ENCODE peak calls at places on chromosomes 11 and 22, in ten cellular contexts. One of them, this sample, is unnamed.
A peak's percentile ranks its signal among the peaks of the same experiment; 100 is the strongest.

GRCh38 chr11:75147875-75148263 is 3.0 kb upstream of the SLCO2B1 start:
- DNase-seq in aorta: peak; percentile 82
- DNase-seq in activated naive CD4-positive, alpha-beta T cell: no peak
- DNase-seq in KBM-7: peak; percentile 43
- DNase-seq in body of pancreas: no peak
- DNase-seq in Caki2: no peak
- DNase-seq in mammary epithelial cell: no peak
- DNase-seq in stimulated activated CD4-positive, alpha-beta T cell treated with anti-CD3 and anti-CD28 coated beads, Interleukin-15, amount 100 ng/mL, for 1 hour: no peak
- DNase-seq in cardiac fibroblast: no peak
- DNase-seq in SJSA1: no peak
- DNase-seq in this sample: no peak

GRCh38 chr11:74678591-74679512 is 52.4 kb downstream of the CHRDL2 start:
- DNase-seq in aorta: no peak
- DNase-seq in activated naive CD4-positive, alpha-beta T cell: no peak
- DNase-seq in KBM-7: no peak
- DNase-seq in body of pancreas: no peak
- DNase-seq in Caki2: no peak
- DNase-seq in mammary epithelial cell: no peak
- DNase-seq in stimulated activated CD4-positive, alpha-beta T cell treated with anti-CD3 and anti-CD28 coated beads, Interleukin-15, amount 100 ng/mL, for 1 hour: no peak
- DNase-seq in cardiac fibroblast: peak; percentile 70
- DNase-seq in SJSA1: no peak
- DNase-seq in this sample: peak; percentile 13

GRCh38 chr11:117143390-117143789 is 697 bp upstream of the PAFAH1B2 start:
- DNase-seq in aorta: peak; percentile 72
- DNase-seq in activated naive CD4-positive, alpha-beta T cell: no peak
- DNase-seq in KBM-7: peak; percentile 50
- DNase-seq in body of pancreas: peak; percentile 63
- DNase-seq in Caki2: peak; percentile 44
- DNase-seq in mammary epithelial cell: peak; percentile 41
- DNase-seq in stimulated activated CD4-positive, alpha-beta T cell treated with anti-CD3 and anti-CD28 coated beads, Interleukin-15, amount 100 ng/mL, for 1 hour: peak; percentile 5
- DNase-seq in cardiac fibroblast: peak; percentile 62
- DNase-seq in SJSA1: no peak
- DNase-seq in this sample: no peak

GRCh38 chr22:40418366-40419201 is 48.2 kb downstream of the SGSM3 start:
- DNase-seq in aorta: no peak
- DNase-seq in activated naive CD4-positive, alpha-beta T cell: no peak
- DNase-seq in KBM-7: no peak
- DNase-seq in body of pancreas: no peak
- DNase-seq in Caki2: no peak
- DNase-seq in mammary epithelial cell: no peak
- DNase-seq in stimulated activated CD4-positive, alpha-beta T cell treated with anti-CD3 and anti-CD28 coated beads, Interleukin-15, amount 100 ng/mL, for 1 hour: no peak
- DNase-seq in cardiac fibroblast: no peak
- DNase-seq in SJSA1: no peak
- DNase-seq in this sample: no peak

GRCh38 chr11:117175104-117175503 is 3.4 kb upstream of the SIDT2 start:
- DNase-seq in aorta: no peak
- DNase-seq in activated naive CD4-positive, alpha-beta T cell: no peak
- DNase-seq in KBM-7: no peak
- DNase-seq in body of pancreas: no peak
- DNase-seq in Caki2: no peak
- DNase-seq in mammary epithelial cell: no peak
- DNase-seq in stimulated activated CD4-positive, alpha-beta T cell treated with anti-CD3 and anti-CD28 coated beads, Interleukin-15, amount 100 ng/mL, for 1 hour: no peak
- DNase-seq in cardiac fibroblast: no peak
- DNase-seq in SJSA1: no peak
- DNase-seq in this sample: no peak

GRCh38 chr11:16226245-16226644 is 130.1 kb downstream of the SOX6 start:
- DNase-seq in aorta: no peak
- DNase-seq in activated naive CD4-positive, alpha-beta T cell: no peak
- DNase-seq in KBM-7: no peak
- DNase-seq in body of pancreas: peak; percentile 78
- DNase-seq in Caki2: peak; percentile 9
- DNase-seq in mammary epithelial cell: peak; percentile 37
- DNase-seq in stimulated activated CD4-positive, alpha-beta T cell treated with anti-CD3 and anti-CD28 coated beads, Interleukin-15, amount 100 ng/mL, for 1 hour: no peak
- DNase-seq in cardiac fibroblast: peak; percentile 41
- DNase-seq in SJSA1: peak; percentile 40
- DNase-seq in this sample: no peak

GRCh38 chr22:40635008-40635939 is 1.2 kb downstream of the MRTFA start:
- DNase-seq in aorta: no peak
- DNase-seq in activated naive CD4-positive, alpha-beta T cell: no peak
- DNase-seq in KBM-7: no peak
- DNase-seq in body of pancreas: peak; percentile 5
- DNase-seq in Caki2: no peak
- DNase-seq in mammary epithelial cell: no peak
- DNase-seq in stimulated activated CD4-positive, alpha-beta T cell treated with anti-CD3 and anti-CD28 coated beads, Interleukin-15, amount 100 ng/mL, for 1 hour: no peak
- DNase-seq in cardiac fibroblast: peak; percentile 57
- DNase-seq in SJSA1: no peak
- DNase-seq in this sample: no peak

GRCh38 chr22:26610072-26610958 is 7.5 kb downstream of the CRYBB1 start:
- DNase-seq in aorta: peak; percentile 82
- DNase-seq in activated naive CD4-positive, alpha-beta T cell: no peak
- DNase-seq in KBM-7: no peak
- DNase-seq in body of pancreas: no peak
- DNase-seq in Caki2: no peak
- DNase-seq in mammary epithelial cell: peak; percentile 59
- DNase-seq in stimulated activated CD4-positive, alpha-beta T cell treated with anti-CD3 and anti-CD28 coated beads, Interleukin-15, amount 100 ng/mL, for 1 hour: no peak
- DNase-seq in cardiac fibroblast: peak; percentile 86
- DNase-seq in SJSA1: peak; percentile 82
- DNase-seq in this sample: no peak

GRCh38 chr22:16949561-16949960 is 58.5 kb downstream of the GAB4 start:
- DNase-seq in aorta: no peak
- DNase-seq in activated naive CD4-positive, alpha-beta T cell: no peak
- DNase-seq in KBM-7: no peak
- DNase-seq in body of pancreas: no peak
- DNase-seq in Caki2: no peak
- DNase-seq in mammary epithelial cell: no peak
- DNase-seq in stimulated activated CD4-positive, alpha-beta T cell treated with anti-CD3 and anti-CD28 coated beads, Interleukin-15, amount 100 ng/mL, for 1 hour: no peak
- DNase-seq in cardiac fibroblast: no peak
- DNase-seq in SJSA1: no peak
- DNase-seq in this sample: no peak

GRCh38 chr11:44589301-44589700 is 23.8 kb downstream of the CD82 start:
- DNase-seq in aorta: no peak
- DNase-seq in activated naive CD4-positive, alpha-beta T cell: no peak
- DNase-seq in KBM-7: no peak
- DNase-seq in body of pancreas: no peak
- DNase-seq in Caki2: peak; percentile 65
- DNase-seq in mammary epithelial cell: no peak
- DNase-seq in stimulated activated CD4-positive, alpha-beta T cell treated with anti-CD3 and anti-CD28 coated beads, Interleukin-15, amount 100 ng/mL, for 1 hour: no peak
- DNase-seq in cardiac fibroblast: peak; percentile 37
- DNase-seq in SJSA1: peak; percentile 73
- DNase-seq in this sample: no peak

GRCh38 chr22:49266561-49267519 is 560.8 kb downstream of the BRD1 start:
- DNase-seq in aorta: no peak
- DNase-seq in activated naive CD4-positive, alpha-beta T cell: no peak
- DNase-seq in KBM-7: no peak
- DNase-seq in body of pancreas: no peak
- DNase-seq in Caki2: no peak
- DNase-seq in mammary epithelial cell: no peak
- DNase-seq in stimulated activated CD4-positive, alpha-beta T cell treated with anti-CD3 and anti-CD28 coated beads, Interleukin-15, amount 100 ng/mL, for 1 hour: no peak
- DNase-seq in cardiac fibroblast: no peak
- DNase-seq in SJSA1: no peak
- DNase-seq in this sample: no peak

GRCh38 chr11:85947431-85948272 is 92.5 kb downstream of the CCDC83 start:
- DNase-seq in aorta: no peak
- DNase-seq in activated naive CD4-positive, alpha-beta T cell: no peak
- DNase-seq in KBM-7: no peak
- DNase-seq in body of pancreas: no peak
- DNase-seq in Caki2: peak; percentile 50
- DNase-seq in mammary epithelial cell: peak; percentile 85
- DNase-seq in stimulated activated CD4-positive, alpha-beta T cell treated with anti-CD3 and anti-CD28 coated beads, Interleukin-15, amount 100 ng/mL, for 1 hour: no peak
- DNase-seq in cardiac fibroblast: peak; percentile 96
- DNase-seq in SJSA1: peak; percentile 60
- DNase-seq in this sample: no peak

GRCh38 chr11:72758690-72759389 is 6.6 kb upstream of the ARAP1 start:
- DNase-seq in aorta: no peak
- DNase-seq in activated naive CD4-positive, alpha-beta T cell: no peak
- DNase-seq in KBM-7: no peak
- DNase-seq in body of pancreas: peak; percentile 50
- DNase-seq in Caki2: no peak
- DNase-seq in mammary epithelial cell: no peak
- DNase-seq in stimulated activated CD4-positive, alpha-beta T cell treated with anti-CD3 and anti-CD28 coated beads, Interleukin-15, amount 100 ng/mL, for 1 hour: no peak
- DNase-seq in cardiac fibroblast: peak; percentile 93
- DNase-seq in SJSA1: peak; percentile 71
- DNase-seq in this sample: no peak

GRCh38 chr11:123137496-123138270 is 57.4 kb downstream of the CLMP start:
- DNase-seq in aorta: peak; percentile 92
- DNase-seq in activated naive CD4-positive, alpha-beta T cell: no peak
- DNase-seq in KBM-7: no peak
- DNase-seq in body of pancreas: peak; percentile 26
- DNase-seq in Caki2: no peak
- DNase-seq in mammary epithelial cell: no peak
- DNase-seq in stimulated activated CD4-positive, alpha-beta T cell treated with anti-CD3 and anti-CD28 coated beads, Interleukin-15, amount 100 ng/mL, for 1 hour: no peak
- DNase-seq in cardiac fibroblast: peak; percentile 91
- DNase-seq in SJSA1: peak; percentile 92
- DNase-seq in this sample: peak; percentile 27

GRCh38 chr11:72968395-72968794 is 154.2 kb downstream of the ATG16L2 start:
- DNase-seq in aorta: no peak
- DNase-seq in activated naive CD4-positive, alpha-beta T cell: no peak
- DNase-seq in KBM-7: no peak
- DNase-seq in body of pancreas: no peak
- DNase-seq in Caki2: no peak
- DNase-seq in mammary epithelial cell: no peak
- DNase-seq in stimulated activated CD4-positive, alpha-beta T cell treated with anti-CD3 and anti-CD28 coated beads, Interleukin-15, amount 100 ng/mL, for 1 hour: no peak
- DNase-seq in cardiac fibroblast: no peak
- DNase-seq in SJSA1: no peak
- DNase-seq in this sample: no peak

GRCh38 chr22:22380098-22381030 is 128.2 kb downstream of the ZNF280B start:
- DNase-seq in aorta: no peak
- DNase-seq in activated naive CD4-positive, alpha-beta T cell: no peak
- DNase-seq in KBM-7: no peak
- DNase-seq in body of pancreas: no peak
- DNase-seq in Caki2: no peak
- DNase-seq in mammary epithelial cell: no peak
- DNase-seq in stimulated activated CD4-positive, alpha-beta T cell treated with anti-CD3 and anti-CD28 coated beads, Interleukin-15, amount 100 ng/mL, for 1 hour: no peak
- DNase-seq in cardiac fibroblast: no peak
- DNase-seq in SJSA1: no peak
- DNase-seq in this sample: no peak

GRCh38 chr22:47965896-47966295 is 1203.4 kb downstream of the TBC1D22A start:
- DNase-seq in aorta: no peak
- DNase-seq in activated naive CD4-positive, alpha-beta T cell: no peak
- DNase-seq in KBM-7: no peak
- DNase-seq in body of pancreas: no peak
- DNase-seq in Caki2: no peak
- DNase-seq in mammary epithelial cell: no peak
- DNase-seq in stimulated activated CD4-positive, alpha-beta T cell treated with anti-CD3 and anti-CD28 coated beads, Interleukin-15, amount 100 ng/mL, for 1 hour: no peak
- DNase-seq in cardiac fibroblast: no peak
- DNase-seq in SJSA1: no peak
- DNase-seq in this sample: no peak

GRCh38 chr11:811446-812245 is 1.9 kb downstream of the RPLP2 start:
- DNase-seq in aorta: no peak
- DNase-seq in activated naive CD4-positive, alpha-beta T cell: no peak
- DNase-seq in KBM-7: no peak
- DNase-seq in body of pancreas: no peak
- DNase-seq in Caki2: no peak
- DNase-seq in mammary epithelial cell: no peak
- DNase-seq in stimulated activated CD4-positive, alpha-beta T cell treated with anti-CD3 and anti-CD28 coated beads, Interleukin-15, amount 100 ng/mL, for 1 hour: no peak
- DNase-seq in cardiac fibroblast: peak; percentile 46
- DNase-seq in SJSA1: no peak
- DNase-seq in this sample: no peak

GRCh38 chr11:73099512-73100266 is 42.4 kb downstream of the FCHSD2 start:
- DNase-seq in aorta: no peak
- DNase-seq in activated naive CD4-positive, alpha-beta T cell: no peak
- DNase-seq in KBM-7: no peak
- DNase-seq in body of pancreas: no peak
- DNase-seq in Caki2: no peak
- DNase-seq in mammary epithelial cell: no peak
- DNase-seq in stimulated activated CD4-positive, alpha-beta T cell treated with anti-CD3 and anti-CD28 coated beads, Interleukin-15, amount 100 ng/mL, for 1 hour: no peak
- DNase-seq in cardiac fibroblast: no peak
- DNase-seq in SJSA1: no peak
- DNase-seq in this sample: no peak

GRCh38 chr11:118175031-118175531 is 1.4 kb downstream of the SCN2B start:
- DNase-seq in aorta: no peak
- DNase-seq in activated naive CD4-positive, alpha-beta T cell: no peak
- DNase-seq in KBM-7: no peak
- DNase-seq in body of pancreas: no peak
- DNase-seq in Caki2: no peak
- DNase-seq in mammary epithelial cell: peak; percentile 75
- DNase-seq in stimulated activated CD4-positive, alpha-beta T cell treated with anti-CD3 and anti-CD28 coated beads, Interleukin-15, amount 100 ng/mL, for 1 hour: no peak
- DNase-seq in cardiac fibroblast: peak; percentile 18
- DNase-seq in SJSA1: no peak
- DNase-seq in this sample: no peak

GRCh38 chr11:94183886-94184264 is 55.2 kb downstream of the PANX1 start:
- DNase-seq in aorta: peak; percentile 71
- DNase-seq in activated naive CD4-positive, alpha-beta T cell: no peak
- DNase-seq in KBM-7: peak; percentile 44
- DNase-seq in body of pancreas: peak; percentile 82
- DNase-seq in Caki2: peak; percentile 40
- DNase-seq in mammary epithelial cell: peak; percentile 48
- DNase-seq in stimulated activated CD4-positive, alpha-beta T cell treated with anti-CD3 and anti-CD28 coated beads, Interleukin-15, amount 100 ng/mL, for 1 hour: no peak
- DNase-seq in cardiac fibroblast: peak; percentile 76
- DNase-seq in SJSA1: peak; percentile 44
- DNase-seq in this sample: peak; percentile 34

GRCh38 chr22:40383905-40384304 is 13.5 kb downstream of the SGSM3 start:
- DNase-seq in aorta: no peak
- DNase-seq in activated naive CD4-positive, alpha-beta T cell: no peak
- DNase-seq in KBM-7: no peak
- DNase-seq in body of pancreas: no peak
- DNase-seq in Caki2: no peak
- DNase-seq in mammary epithelial cell: no peak
- DNase-seq in stimulated activated CD4-positive, alpha-beta T cell treated with anti-CD3 and anti-CD28 coated beads, Interleukin-15, amount 100 ng/mL, for 1 hour: no peak
- DNase-seq in cardiac fibroblast: peak; percentile 88
- DNase-seq in SJSA1: peak; percentile 70
- DNase-seq in this sample: no peak

GRCh38 chr11:132217856-132218255 is 847.4 kb downstream of the NTM start:
- DNase-seq in aorta: no peak
- DNase-seq in activated naive CD4-positive, alpha-beta T cell: no peak
- DNase-seq in KBM-7: no peak
- DNase-seq in body of pancreas: no peak
- DNase-seq in Caki2: no peak
- DNase-seq in mammary epithelial cell: no peak
- DNase-seq in stimulated activated CD4-positive, alpha-beta T cell treated with anti-CD3 and anti-CD28 coated beads, Interleukin-15, amount 100 ng/mL, for 1 hour: no peak
- DNase-seq in cardiac fibroblast: no peak
- DNase-seq in SJSA1: no peak
- DNase-seq in this sample: no peak

GRCh38 chr11:98130117-98130625 is 890.6 kb upstream of the CNTN5 start:
- DNase-seq in aorta: no peak
- DNase-seq in activated naive CD4-positive, alpha-beta T cell: no peak
- DNase-seq in KBM-7: no peak
- DNase-seq in body of pancreas: no peak
- DNase-seq in Caki2: no peak
- DNase-seq in mammary epithelial cell: no peak
- DNase-seq in stimulated activated CD4-positive, alpha-beta T cell treated with anti-CD3 and anti-CD28 coated beads, Interleukin-15, amount 100 ng/mL, for 1 hour: no peak
- DNase-seq in cardiac fibroblast: no peak
- DNase-seq in SJSA1: no peak
- DNase-seq in this sample: no peak

GRCh38 chr11:15114501-15115475 is at the start of gene INSC:
- DNase-seq in aorta: no peak
- DNase-seq in activated naive CD4-positive, alpha-beta T cell: no peak
- DNase-seq in KBM-7: no peak
- DNase-seq in body of pancreas: no peak
- DNase-seq in Caki2: no peak
- DNase-seq in mammary epithelial cell: no peak
- DNase-seq in stimulated activated CD4-positive, alpha-beta T cell treated with anti-CD3 and anti-CD28 coated beads, Interleukin-15, amount 100 ng/mL, for 1 hour: no peak
- DNase-seq in cardiac fibroblast: peak; percentile 15
- DNase-seq in SJSA1: no peak
- DNase-seq in this sample: no peak

GRCh38 chr11:40425168-40425567 is 1034.3 kb downstream of the LRRC4C start:
- DNase-seq in aorta: no peak
- DNase-seq in activated naive CD4-positive, alpha-beta T cell: no peak
- DNase-seq in KBM-7: no peak
- DNase-seq in body of pancreas: no peak
- DNase-seq in Caki2: no peak
- DNase-seq in mammary epithelial cell: no peak
- DNase-seq in stimulated activated CD4-positive, alpha-beta T cell treated with anti-CD3 and anti-CD28 coated beads, Interleukin-15, amount 100 ng/mL, for 1 hour: no peak
- DNase-seq in cardiac fibroblast: no peak
- DNase-seq in SJSA1: no peak
- DNase-seq in this sample: no peak

GRCh38 chr22:41874090-41874489 is 40.8 kb downstream of the SHISA8 start:
- DNase-seq in aorta: no peak
- DNase-seq in activated naive CD4-positive, alpha-beta T cell: no peak
- DNase-seq in KBM-7: no peak
- DNase-seq in body of pancreas: no peak
- DNase-seq in Caki2: no peak
- DNase-seq in mammary epithelial cell: no peak
- DNase-seq in stimulated activated CD4-positive, alpha-beta T cell treated with anti-CD3 and anti-CD28 coated beads, Interleukin-15, amount 100 ng/mL, for 1 hour: no peak
- DNase-seq in cardiac fibroblast: no peak
- DNase-seq in SJSA1: no peak
- DNase-seq in this sample: no peak

GRCh38 chr11:12806113-12806512 is 131.9 kb downstream of the TEAD1 start:
- DNase-seq in aorta: no peak
- DNase-seq in activated naive CD4-positive, alpha-beta T cell: no peak
- DNase-seq in KBM-7: no peak
- DNase-seq in body of pancreas: no peak
- DNase-seq in Caki2: no peak
- DNase-seq in mammary epithelial cell: peak; percentile 77
- DNase-seq in stimulated activated CD4-positive, alpha-beta T cell treated with anti-CD3 and anti-CD28 coated beads, Interleukin-15, amount 100 ng/mL, for 1 hour: no peak
- DNase-seq in cardiac fibroblast: no peak
- DNase-seq in SJSA1: no peak
- DNase-seq in this sample: no peak